ENCODE peak calls at places on chromosome 7, in six cellular contexts. N is gastrocnemius medialis; B is MM.1S; F is CD4-positive, alpha-beta T cell; K is GM12865; X is A549. C is an unnamed sample.

GRCh38 chr7:73338321-73338720 is 10.4 kb downstream of the FKBP6 start:
- DNase-seq in N (no peak), B (no peak), F (no peak), K (no peak), X (no peak), C (no peak)

GRCh38 chr7:112103246-112103645 is 103.0 kb downstream of the DOCK4 start:
- DNase-seq in N (no peak), B (no peak), F (no peak), K (no peak), X (no peak), C (no peak)

GRCh38 chr7:131400833-131401593 is 73.3 kb downstream of the MKLN1 start:
- DNase-seq in N (no peak), B (no peak), F (no peak), K (no peak), X (peak; percentile 19), C (no peak)

GRCh38 chr7:115009736-115010435 is 88.0 kb downstream of the MDFIC start:
- DNase-seq in N (peak; percentile 58), B (no peak), F (no peak), K (no peak), X (no peak), C (no peak)

GRCh38 chr7:94451276-94451675 is 56.6 kb downstream of the COL1A2 start:
- DNase-seq in N (no peak), B (no peak), F (no peak), K (no peak), X (no peak), C (no peak)

GRCh38 chr7:101172854-101173751 is 7.0 kb downstream of the NAT16 start:
- DNase-seq in N (peak; percentile 28), B (no peak), F (no peak), K (no peak), X (peak; percentile 69), C (no peak)

GRCh38 chr7:157271991-157272324 is 64.8 kb upstream of the DNAJB6 start:
- DNase-seq in N (peak; percentile 90), B (no peak), F (no peak), K (no peak), X (peak; percentile 64), C (no peak)

GRCh38 chr7:157830331-157830730 is 493.5 kb downstream of the DNAJB6 start:
- DNase-seq in N (no peak), B (no peak), F (no peak), K (no peak), X (no peak), C (no peak)

GRCh38 chr7:38179719-38180333 is 1.8 kb downstream of the STARD3NL start:
- DNase-seq in N (no peak), B (no peak), F (no peak), K (no peak), X (no peak), C (no peak)

GRCh38 chr7:38178695-38179344 is 775 bp downstream of the STARD3NL start:
- DNase-seq in N (no peak), B (no peak), F (peak; percentile 9), K (peak; percentile 55), X (no peak), C (no peak)

GRCh38 chr7:38181111-38181510 is 3.1 kb downstream of the STARD3NL start:
- DNase-seq in N (no peak), B (no peak), F (no peak), K (no peak), X (no peak), C (no peak)

GRCh38 chr7:38177621-38178003 is 433 bp upstream of the STARD3NL start:
- DNase-seq in N (no peak), B (no peak), F (no peak), K (no peak), X (no peak), C (no peak)

GRCh38 chr7:38178004-38178694 is at the start of gene STARD3NL:
- DNase-seq in N (peak; percentile 98), B (peak; percentile 98), F (peak; percentile 82), K (peak; percentile 100), X (peak; percentile 100), C (peak; percentile 97)
- TF ChIP-seq CTCF in N (no peak), B (peak; percentile 13), F (no peak), K (no peak), X (no peak), C (no peak)

DNA sequence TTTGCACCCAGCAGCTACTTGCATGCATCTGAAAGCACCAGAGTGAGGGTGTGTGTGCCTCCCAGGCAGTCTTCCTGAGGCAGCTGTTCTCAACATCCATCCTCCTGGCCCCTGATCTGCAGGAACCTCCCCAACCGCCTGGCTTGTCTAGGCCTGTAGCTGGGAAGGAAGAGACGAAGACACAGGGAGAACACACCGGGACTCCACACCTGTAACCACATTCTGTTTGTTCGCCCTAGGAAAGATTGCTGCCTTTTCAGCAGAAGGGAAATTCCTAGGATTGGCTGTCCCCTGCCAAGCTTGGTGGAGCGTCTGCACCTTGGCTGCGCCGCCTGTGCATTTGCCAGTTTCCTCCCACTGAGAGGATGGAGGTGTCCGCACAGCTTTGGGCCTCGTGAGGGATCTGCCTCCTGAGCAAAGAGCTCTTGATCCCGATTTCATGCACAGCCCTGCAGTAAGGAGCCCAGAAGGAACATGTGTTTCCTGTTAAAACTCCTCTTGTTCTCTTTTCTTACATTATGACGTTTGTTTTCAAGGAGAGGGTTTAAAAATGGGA is 154.6 kb downstream of the TPST1 start:
- DNase-seq in N (no peak), B (no peak), F (no peak), K (no peak), X (no peak), C (peak; percentile 35)
- TF ChIP-seq CTCF in N (no peak), B (no peak), F (no peak), K (no peak), X (no peak), C (no peak)

DNA sequence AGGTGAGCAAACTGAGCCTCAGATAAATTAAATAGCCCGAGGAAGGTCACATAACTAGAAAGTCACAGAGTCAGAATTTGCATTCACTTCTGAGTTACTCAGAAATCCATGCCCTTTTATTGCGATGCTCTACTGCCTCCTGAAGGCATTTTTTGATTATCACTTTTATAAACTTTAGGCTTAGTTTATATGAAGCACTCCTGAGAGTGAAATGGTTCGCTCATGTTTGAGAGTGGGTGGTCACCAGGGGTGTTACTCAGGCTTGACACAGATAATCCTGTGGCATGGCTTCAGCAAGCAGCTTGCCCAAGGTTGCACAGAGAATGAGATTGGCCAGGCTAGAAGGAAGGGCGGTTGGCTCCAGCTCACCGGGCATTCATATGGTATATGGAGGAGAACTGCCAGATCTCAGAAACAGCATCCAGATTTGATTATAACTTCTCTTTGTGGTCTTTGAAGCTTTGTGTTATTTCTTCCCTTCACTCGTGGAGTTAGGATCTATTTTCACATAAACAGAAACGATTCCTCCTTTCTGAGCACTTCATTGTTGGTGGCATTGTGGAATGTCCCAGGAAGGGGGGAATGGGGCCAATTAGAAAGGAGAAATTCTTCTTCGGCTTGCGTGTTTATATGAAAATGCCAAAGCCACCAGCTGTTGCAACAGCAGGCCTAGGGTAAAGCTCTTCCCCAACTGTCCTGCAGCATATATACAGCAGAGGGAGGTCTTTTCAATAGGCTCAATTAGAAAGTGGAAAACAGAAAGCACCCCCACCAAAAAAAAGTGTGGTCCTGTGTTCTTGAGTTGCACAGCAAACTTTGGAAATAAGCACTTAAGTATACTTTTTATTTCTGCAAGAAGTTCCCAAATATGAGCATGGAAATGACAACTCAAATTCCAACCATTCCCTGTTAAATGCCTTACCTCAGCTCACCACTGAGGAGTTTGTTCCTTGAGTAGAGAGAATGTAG is 628.8 kb downstream of the SUGCT start:
- DNase-seq in N (no peak), B (peak; percentile 12), F (no peak), K (no peak), X (no peak), C (no peak)
- TF ChIP-seq CTCF in N (no peak), B (peak; percentile 6), F (no peak), K (no peak), X (no peak), C (no peak)

GRCh38 chr7:150481955-150482354 is 31.5 kb downstream of the GIMAP8 start:
- DNase-seq in N (no peak), B (no peak), F (no peak), K (no peak), X (no peak), C (no peak)
- TF ChIP-seq CTCF in N (no peak), B (no peak), F (no peak), K (no peak), X (no peak), C (no peak)

DNA sequence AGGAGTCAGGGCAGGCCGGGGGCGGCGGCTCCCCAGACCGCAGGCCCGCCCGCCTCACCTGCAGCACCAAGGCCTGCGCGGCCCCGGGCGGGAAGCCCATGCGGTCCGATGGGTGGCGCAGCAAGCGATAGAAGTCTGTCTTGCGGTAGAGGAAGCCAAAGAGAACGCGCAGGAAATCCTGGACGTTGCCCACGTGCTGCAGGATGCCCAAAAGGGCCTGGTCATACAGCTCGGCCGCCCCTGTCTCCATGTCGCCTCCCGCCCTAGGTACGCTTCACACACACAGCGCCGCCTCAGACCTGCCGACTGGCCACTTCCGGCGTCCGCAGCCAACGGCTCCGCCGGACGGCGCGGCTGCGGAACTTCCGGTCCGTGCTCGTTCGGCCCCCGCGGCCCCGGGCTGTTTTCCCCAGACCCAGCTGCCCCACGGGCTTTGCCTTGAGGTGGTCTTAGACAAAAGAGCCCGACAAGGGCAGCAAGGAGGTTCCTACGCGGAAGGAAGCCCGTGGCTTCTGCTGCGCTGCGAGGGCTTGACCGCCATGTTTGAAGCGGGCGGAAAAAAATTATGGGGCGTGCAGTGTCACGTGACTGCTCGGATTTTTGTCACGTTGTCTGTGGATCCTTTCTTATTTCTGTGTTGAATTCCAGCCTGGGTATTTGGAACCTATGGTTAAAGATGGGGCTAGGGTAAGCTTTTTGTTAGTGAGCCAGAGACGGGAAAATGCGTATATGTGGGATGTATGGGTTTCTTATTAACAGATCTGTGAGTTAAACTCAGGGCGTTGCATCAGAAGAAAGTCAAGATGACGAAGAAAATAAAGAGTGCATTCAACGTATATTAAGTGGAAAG is at the start of gene NUDCD3:
- DNase-seq in N (peak; percentile 83), B (peak; percentile 86), F (peak; percentile 77), K (peak; percentile 91), X (peak; percentile 91), C (peak; percentile 84)
- TF ChIP-seq CTCF in N (peak; percentile 7), B (peak; percentile 25), F (peak; percentile 28), K (no peak), X (peak; percentile 25), C (no peak)

GRCh38 chr7:341841-342638 is 52.1 kb downstream of the FOXL3 start:
- DNase-seq in N (peak; percentile 65), B (no peak), F (no peak), K (no peak), X (no peak), C (no peak)
- TF ChIP-seq CTCF in N (no peak), B (no peak), F (no peak), K (no peak), X (no peak), C (no peak)